ENCODE peak calls at places on chromosomes 3 and 15, in five cellular contexts. One of them, this sample, is unnamed.

GRCh38 chr3:192802957-192803899 is 75.9 kb upstream of the FGF12 start:
- DNase-seq in ovary: no peak
- DNase-seq in H1: no peak
- DNase-seq in heart left ventricle: no peak
- DNase-seq in iPS DF 6.9: no peak
- DNase-seq in this sample: no peak

GRCh38 chr3:3693593-3693992 is 105.6 kb upstream of the LRRN1 start:
- DNase-seq in heart left ventricle: no peak
- DNase-seq in H1: no peak
- DNase-seq in iPS DF 6.9: no peak
- DNase-seq in ovary: no peak
- DNase-seq in this sample: no peak

GRCh38 chr15:75177360-75178071 is 24.2 kb upstream of the C15orf39 start:
- DNase-seq in ovary: no peak
- DNase-seq in heart left ventricle: no peak
- DNase-seq in iPS DF 6.9: no peak
- DNase-seq in H1: no peak
- DNase-seq in this sample: no peak

GRCh38 chr3:159829056-159829995 is 159.3 kb upstream of the IL12A start:
- DNase-seq in iPS DF 6.9: no peak
- DNase-seq in H1: no peak
- DNase-seq in heart left ventricle: peak; percentile 64
- DNase-seq in ovary: no peak
- DNase-seq in this sample: no peak

GRCh38 chr15:83410532-83410931 is 36.6 kb upstream of the SH3GL3 start:
- DNase-seq in ovary: no peak
- DNase-seq in iPS DF 6.9: no peak
- DNase-seq in H1: no peak
- DNase-seq in heart left ventricle: no peak
- DNase-seq in this sample: no peak

GRCh38 chr3:13781417-13781816 is 98.5 kb downstream of the WNT7A start:
- DNase-seq in H1: no peak
- DNase-seq in iPS DF 6.9: no peak
- DNase-seq in heart left ventricle: no peak
- DNase-seq in ovary: no peak
- DNase-seq in this sample: no peak

GRCh38 chr3:98778852-98779379 is 15.8 kb downstream of the ST3GAL6 start:
- DNase-seq in H1: no peak
- DNase-seq in ovary: no peak
- DNase-seq in iPS DF 6.9: no peak
- DNase-seq in heart left ventricle: no peak
- DNase-seq in this sample: no peak

GRCh38 chr3:175885196-175885766 is 1026.1 kb downstream of the NAALADL2 start:
- DNase-seq in ovary: no peak
- DNase-seq in iPS DF 6.9: no peak
- DNase-seq in H1: no peak
- DNase-seq in heart left ventricle: no peak
- DNase-seq in this sample: no peak

DNA sequence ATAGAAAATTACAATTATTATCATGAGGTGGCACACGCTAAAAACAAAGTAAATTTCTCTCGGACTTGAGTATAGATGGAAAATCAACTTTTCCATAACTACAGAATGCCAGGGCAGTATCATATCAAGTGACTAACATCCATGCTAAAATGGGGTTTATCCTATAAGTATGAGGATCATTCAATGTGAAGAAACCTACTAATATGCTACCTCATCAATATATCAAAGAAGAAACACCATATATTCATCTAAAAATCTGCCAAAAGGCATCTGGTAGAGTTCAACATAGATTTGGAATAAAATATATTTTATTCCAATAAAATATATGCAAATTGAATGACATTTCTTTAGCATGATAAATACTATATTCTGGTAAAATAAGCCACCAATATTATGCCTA is 894.4 kb downstream of the MCTP2 start:
- DNase-seq in heart left ventricle: no peak
- DNase-seq in ovary: no peak
- DNase-seq in H1: no peak
- DNase-seq in iPS DF 6.9: no peak
- DNase-seq in this sample: no peak
- H3K9me3 ChIP-seq in heart left ventricle: no peaks in the 10 kb centered on the region
- H3K9me3 ChIP-seq in ovary: no peaks in the 10 kb centered on the region
- H3K9me3 ChIP-seq in H1: no peaks in the 10 kb centered on the region
- H3K9me3 ChIP-seq in iPS DF 6.9: no peaks in the 10 kb centered on the region
- H3K9me3 ChIP-seq in this sample: no peaks in the 10 kb centered on the region

GRCh38 chr15:20272422-20273184 is 269.0 kb downstream of the GOLGA6L6 start:
- DNase-seq in H1: no peak
- DNase-seq in iPS DF 6.9: no peak
- DNase-seq in ovary: no peak
- DNase-seq in heart left ventricle: no peak
- DNase-seq in this sample: no peak

DNA sequence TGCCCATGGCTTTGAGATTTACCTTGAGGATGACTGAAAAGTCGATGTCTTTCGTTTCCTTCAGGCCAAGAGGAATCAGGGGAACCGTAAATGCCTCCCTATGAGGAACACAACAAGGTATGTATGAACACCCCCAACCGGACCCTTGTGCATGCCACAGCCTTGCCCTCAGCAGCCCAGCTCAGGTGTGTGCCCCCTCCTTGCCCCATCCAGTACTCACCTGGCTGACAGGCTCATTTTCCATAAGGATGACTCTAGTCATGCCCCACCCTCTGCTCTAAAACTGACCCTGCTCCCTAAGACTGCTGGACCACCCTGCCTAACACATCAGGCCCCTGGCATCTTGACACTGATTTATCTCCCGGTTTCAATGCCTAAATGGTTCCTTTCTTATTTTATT is 270.0 kb downstream of the GOLGA6L6 start:
- DNase-seq in iPS DF 6.9: no peak
- DNase-seq in H1: no peak
- DNase-seq in ovary: no peak
- DNase-seq in heart left ventricle: no peak
- DNase-seq in this sample: no peak
- H3K9me3 ChIP-seq in iPS DF 6.9: peaks cover 35% of the 10 kb centered on the region
- H3K9me3 ChIP-seq in H1: peaks cover 51% of the 10 kb centered on the region
- H3K9me3 ChIP-seq in ovary: no peaks in the 10 kb centered on the region
- H3K9me3 ChIP-seq in heart left ventricle: no peaks in the 10 kb centered on the region
- H3K9me3 ChIP-seq in this sample: no peaks in the 10 kb centered on the region

GRCh38 chr15:50959717-50960116 is 51.2 kb downstream of the AP4E1 start:
- DNase-seq in ovary: no peak
- DNase-seq in iPS DF 6.9: no peak
- DNase-seq in H1: no peak
- DNase-seq in heart left ventricle: no peak
- DNase-seq in this sample: no peak
- H3K9me3 ChIP-seq in ovary: peaks cover 4% of the 10 kb centered on the region
- H3K9me3 ChIP-seq in iPS DF 6.9: no peaks in the 10 kb centered on the region
- H3K9me3 ChIP-seq in H1: no peaks in the 10 kb centered on the region
- H3K9me3 ChIP-seq in heart left ventricle: peaks cover 38% of the 10 kb centered on the region
- H3K9me3 ChIP-seq in this sample: peaks cover 5% of the 10 kb centered on the region

GRCh38 chr15:97566957-97567356 is 393.5 kb upstream of the ARRDC4 start:
- DNase-seq in heart left ventricle: no peak
- DNase-seq in iPS DF 6.9: no peak
- DNase-seq in ovary: no peak
- DNase-seq in H1: no peak
- DNase-seq in this sample: no peak
- H3K9me3 ChIP-seq in heart left ventricle: peaks cover 4% of the 10 kb centered on the region
- H3K9me3 ChIP-seq in iPS DF 6.9: no peaks in the 10 kb centered on the region
- H3K9me3 ChIP-seq in ovary: no peaks in the 10 kb centered on the region
- H3K9me3 ChIP-seq in H1: no peaks in the 10 kb centered on the region
- H3K9me3 ChIP-seq in this sample: no peaks in the 10 kb centered on the region